ENCODE peak calls at places on chromosomes 1 and 21, in five cellular contexts. V, Z, I, B and S are unnamed samples.

GRCh38 chr1:247360991-247361721 is 29.5 kb upstream of the ZNF496 start:
- DNase-seq in V (peak; percentile 21), Z (no peak), I (peak; percentile 46), B (peak; percentile 42), S (no peak)

GRCh38 chr1:36359911-36360310 is 25.8 kb downstream of the STK40 start:
- DNase-seq in V (peak; percentile 37), Z (no peak), I (no peak), B (no peak), S (no peak)

GRCh38 chr1:52229494-52229893 is 87.6 kb downstream of the ZFYVE9 start:
- DNase-seq in V (no peak), Z (no peak), I (no peak), B (no peak), S (no peak)

GRCh38 chr1:16380868-16381267 is 13.8 kb downstream of the SZRD1 start:
- DNase-seq in V (no peak), Z (no peak), I (no peak), B (no peak), S (no peak)

GRCh38 chr21:46334351-46335140 is 10.6 kb downstream of the PCNT start:
- DNase-seq in V (no peak), Z (no peak), I (no peak), B (no peak), S (no peak)

GRCh38 chr1:1437033-1437903 is 1.8 kb downstream of the VWA1 start:
- DNase-seq in V (no peak), Z (no peak), I (no peak), B (no peak), S (no peak)

GRCh38 chr1:90434460-90434859 is 282.6 kb downstream of the BARHL2 start:
- DNase-seq in V (peak; percentile 1), Z (peak; percentile 6), I (peak; percentile 5), B (no peak), S (no peak)

GRCh38 chr1:25577151-25577920 is 33.9 kb downstream of the LDLRAP1 start:
- DNase-seq in V (no peak), Z (no peak), I (no peak), B (no peak), S (no peak)

GRCh38 chr21:42108941-42109340 is 37.8 kb downstream of the UMODL1 start:
- DNase-seq in V (no peak), Z (no peak), I (no peak), B (no peak), S (no peak)

GRCh38 chr1:205584732-205585131 is 47.1 kb downstream of the ELK4 start:
- DNase-seq in V (no peak), Z (no peak), I (no peak), B (no peak), S (no peak)

GRCh38 chr1:12035306-12035705 is 16.0 kb downstream of the MIIP start:
- DNase-seq in V (no peak), Z (no peak), I (no peak), B (no peak), S (no peak)

GRCh38 chr21:34362136-34362444 is 1.7 kb upstream of the KCNE2 start:
- DNase-seq in V (no peak), Z (no peak), I (no peak), B (no peak), S (no peak)
- TF ChIP-seq CTCF in V (no peak), Z (peak; percentile 66), I (no peak), B (no peak), S (no peak)

DNA sequence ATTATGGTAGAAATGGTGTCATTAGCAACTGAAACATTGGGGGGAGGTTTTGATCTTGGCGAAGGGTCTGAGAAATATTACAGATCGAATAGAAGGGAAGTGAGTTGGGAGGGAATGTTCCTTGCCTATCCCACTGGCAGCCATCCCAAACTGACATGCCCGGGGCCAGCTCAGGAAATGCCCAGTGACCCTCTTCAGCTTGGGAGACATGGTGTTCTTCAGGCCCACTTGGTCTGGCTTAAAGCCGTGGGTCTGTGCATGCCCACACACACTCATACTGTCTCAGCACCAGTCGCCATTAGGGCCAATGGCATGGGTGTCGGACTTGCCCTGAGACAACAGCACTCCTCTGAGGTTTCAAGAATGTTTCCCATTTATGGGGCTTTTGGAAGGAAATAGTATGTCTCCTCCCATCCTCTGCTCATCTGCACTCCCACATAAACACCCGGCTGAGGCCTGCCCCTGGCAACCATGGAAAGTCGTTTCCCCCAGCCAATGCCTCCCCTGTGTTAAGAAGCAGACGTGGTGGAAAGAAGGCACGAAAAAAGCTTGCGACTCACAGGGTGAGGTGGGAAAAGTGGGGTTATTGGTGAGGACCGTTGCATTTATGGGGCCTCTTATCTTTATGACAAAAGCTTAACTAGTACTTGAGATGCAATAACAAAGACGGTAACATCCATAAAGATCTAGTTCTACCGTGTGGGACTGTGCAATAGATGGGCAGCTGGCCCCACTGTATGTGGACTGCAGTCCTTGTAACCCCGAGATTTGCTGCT is 2.0 kb downstream of the RNF186 start:
- DNase-seq in V (no peak), Z (no peak), I (peak; percentile 28), B (peak; percentile 81), S (no peak)
- H3K4me3 ChIP-seq in V (no peak overlapping the region), Z (no peak overlapping the region), I (no peak overlapping the region), B (no peak overlapping the region), S (no peak overlapping the region)

GRCh38 chr21:22585558-22585957 is 1587.3 kb downstream of the NCAM2 start:
- DNase-seq in V (no peak), Z (peak; percentile 76), I (no peak), B (no peak), S (no peak)

GRCh38 chr21:22584308-22584707 is 1586.1 kb downstream of the NCAM2 start:
- DNase-seq in V (no peak), Z (no peak), I (no peak), B (no peak), S (no peak)
- H3K9me3 ChIP-seq in V (peaks cover 5% of the 10 kb centered on the region), Z (peaks cover 33% of the 10 kb centered on the region), I (no peaks in the 10 kb centered on the region), B (peaks cover 19% of the 10 kb centered on the region), S (no peaks in the 10 kb centered on the region)

GRCh38 chr1:231983266-231984193 is 356.9 kb downstream of the DISC1 start:
- DNase-seq in V (no peak), Z (no peak), I (no peak), B (no peak), S (no peak)
- TF ChIP-seq CTCF in V (no peak), Z (peak; percentile 33), I (no peak), B (no peak), S (peak; percentile 19)

DNA sequence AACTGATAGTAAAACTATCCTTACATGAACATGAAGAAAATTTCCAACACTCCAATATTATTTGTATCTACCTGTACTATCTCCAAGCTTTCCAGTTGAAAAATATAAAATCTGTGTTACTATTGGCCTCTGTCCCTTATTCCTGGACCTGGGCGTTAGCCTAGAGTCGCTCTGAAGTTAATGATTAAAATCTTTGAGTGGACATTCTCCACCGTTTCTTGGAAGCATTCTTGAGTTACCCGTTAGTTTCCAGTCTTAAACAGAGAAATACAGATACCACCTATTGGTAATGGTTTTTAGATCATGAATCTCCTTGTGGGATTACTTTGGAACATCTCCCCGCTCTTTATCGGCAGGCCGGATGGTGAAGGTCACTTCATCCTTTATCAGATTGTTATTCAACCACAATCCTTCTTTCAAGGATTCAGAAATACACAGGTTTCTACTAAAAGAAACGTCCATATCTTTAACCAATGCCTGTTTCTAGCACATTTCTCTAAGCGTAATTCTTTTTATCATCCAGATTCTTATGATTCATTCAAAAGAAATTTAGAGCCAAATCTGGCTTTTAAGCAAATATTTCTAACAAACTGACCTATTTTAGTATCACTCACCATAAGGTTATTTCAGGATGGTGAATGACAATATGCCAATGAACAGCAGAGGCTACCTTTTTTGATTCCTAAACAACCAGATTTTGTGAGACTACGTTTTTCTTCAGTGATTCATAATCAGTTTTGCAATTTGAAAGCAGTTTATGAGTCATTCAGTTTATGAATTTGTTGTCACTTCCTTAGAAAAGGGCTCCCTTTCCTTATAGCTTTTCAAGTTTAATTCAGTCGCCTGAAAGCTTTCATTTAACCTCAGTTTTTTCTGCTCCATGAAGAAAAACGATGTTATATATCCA is 70.2 kb upstream of the ERRFI1 start:
- DNase-seq in V (peak; percentile 85), Z (no peak), I (no peak), B (no peak), S (no peak)
- H3K4me3 ChIP-seq in V (no peak overlapping the region), Z (no peak overlapping the region), I (no peak overlapping the region), B (no peak overlapping the region), S (no peak overlapping the region)

GRCh38 chr21:36092676-36093075 is 22.9 kb downstream of the CBR1 start:
- DNase-seq in V (no peak), Z (no peak), I (no peak), B (no peak), S (no peak)

GRCh38 chr21:36099000-36099399 is 29.2 kb downstream of the CBR1 start:
- DNase-seq in V (no peak), Z (no peak), I (no peak), B (no peak), S (no peak)

GRCh38 chr21:36097427-36098230 is 27.8 kb downstream of the CBR1 start:
- DNase-seq in V (no peak), Z (no peak), I (no peak), B (no peak), S (no peak)

GRCh38 chr21:36093512-36093911 is 23.7 kb downstream of the CBR1 start:
- DNase-seq in V (no peak), Z (no peak), I (no peak), B (no peak), S (no peak)

DNA sequence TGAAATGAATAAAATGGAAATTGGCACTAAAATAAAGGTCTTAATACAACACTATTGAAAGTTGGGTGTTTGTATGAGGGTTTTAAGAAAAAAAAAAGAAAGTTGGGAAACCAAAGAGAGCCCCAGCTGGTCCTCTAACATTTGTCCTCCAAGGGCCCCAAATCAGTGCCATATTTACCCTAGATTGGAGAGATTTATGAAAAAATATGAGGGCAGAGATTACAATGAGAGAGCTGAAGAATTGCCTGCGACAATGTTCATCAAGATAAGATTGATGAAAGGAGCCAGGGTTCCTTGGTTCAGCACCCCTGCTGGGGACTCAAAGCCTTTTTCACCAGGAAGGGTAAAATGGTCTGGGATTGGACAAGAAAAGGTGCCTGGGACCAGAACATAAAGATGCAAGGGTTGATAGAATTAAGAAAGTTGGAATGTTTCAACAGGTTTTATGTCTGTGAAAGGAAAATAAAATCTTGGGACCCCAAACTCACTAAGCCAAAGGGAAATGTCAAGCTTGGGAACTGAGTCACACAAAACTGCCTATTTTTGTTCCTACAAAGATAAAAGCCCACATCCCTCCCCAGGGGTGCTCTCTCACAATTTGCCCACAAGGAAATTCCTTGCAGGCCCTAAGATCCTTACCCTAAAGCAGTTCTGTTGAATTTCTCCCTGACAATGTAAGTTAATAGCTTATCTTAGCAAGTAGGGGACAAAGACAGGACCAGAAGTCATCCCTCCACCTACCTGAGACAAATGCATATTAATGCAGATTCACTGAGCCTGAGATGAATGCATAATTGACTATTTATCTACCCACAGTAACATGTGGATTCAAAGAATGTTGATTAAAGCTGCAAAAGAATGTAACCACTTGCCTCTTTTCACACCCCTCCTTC is 26.8 kb downstream of the CBR1 start:
- DNase-seq in V (no peak), Z (no peak), I (no peak), B (no peak), S (no peak)
- H3K9me3 ChIP-seq in V (peaks cover 11% of the 10 kb centered on the region), Z (peaks cover 17% of the 10 kb centered on the region), I (no peaks in the 10 kb centered on the region), B (peaks cover 7% of the 10 kb centered on the region), S (no peaks in the 10 kb centered on the region)

DNA sequence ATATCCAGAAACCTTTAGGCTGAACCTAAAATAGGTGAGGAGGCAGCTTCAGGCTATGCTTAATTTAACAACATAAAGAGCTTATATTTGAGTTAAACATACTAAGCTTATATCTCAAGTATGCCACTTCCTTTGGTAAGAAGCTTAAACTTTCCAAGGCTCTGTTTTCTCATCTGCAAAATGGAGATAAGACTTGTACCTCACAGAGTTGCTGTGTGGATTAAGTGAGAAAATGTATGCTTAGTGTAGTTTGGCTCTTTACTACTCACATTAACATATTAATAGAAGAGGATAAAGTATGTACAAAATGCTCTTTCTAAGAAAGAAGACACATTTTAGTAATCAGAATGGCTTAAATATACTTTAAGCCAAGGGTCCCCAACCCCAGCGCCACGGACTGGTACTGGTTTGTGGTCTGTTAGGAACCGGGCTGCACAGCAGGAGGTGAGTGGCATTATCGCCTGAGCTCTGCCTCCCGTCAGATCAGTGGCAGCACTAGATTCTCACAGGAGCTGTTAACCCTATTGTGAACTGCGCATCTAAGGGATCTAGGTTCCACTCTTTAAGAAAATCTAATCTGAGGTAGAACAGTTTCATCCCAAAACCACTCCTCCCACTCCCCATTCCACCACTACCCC is 77.2 kb downstream of the HS2ST1 start:
- DNase-seq in V (no peak), Z (no peak), I (no peak), B (no peak), S (no peak)
- TF ChIP-seq CTCF in V (no peak), Z (no peak), I (no peak), B (no peak), S (no peak)